ENCODE peak calls at places on chromosomes 16 and 17, in six cellular contexts. H, N, D, J, A and F are unnamed samples.

GRCh38 chr16:2472885-2473284 is 1.8 kb downstream of the NTN3 start:
- DNase-seq in H (no peak), N (no peak), D (no peak), J (no peak), A (no peak), F (no peak)

GRCh38 chr17:57939797-57940196 is 15.4 kb downstream of the CUEDC1 start:
- DNase-seq in H (no peak), N (no peak), D (no peak), J (peak; percentile 31), A (peak; percentile 75), F (no peak)

GRCh38 chr16:53664724-53665345 is 38.8 kb downstream of the RPGRIP1L start:
- DNase-seq in H (no peak), N (peak; percentile 84), D (no peak), J (no peak), A (peak; percentile 19), F (no peak)

GRCh38 chr17:33204701-33205100 is 88.4 kb downstream of the ASIC2 start:
- DNase-seq in H (no peak), N (no peak), D (no peak), J (no peak), A (no peak), F (no peak)

GRCh38 chr16:90018297-90019200 is 707 bp downstream of the DBNDD1 start:
- DNase-seq in H (peak; percentile 67), N (no peak), D (no peak), J (peak; percentile 53), A (no peak), F (no peak)

GRCh38 chr17:43169561-43170139 is 1.4 kb upstream of the NBR1 start:
- DNase-seq in H (peak; percentile 62), N (peak; percentile 26), D (peak; percentile 84), J (peak; percentile 51), A (no peak), F (peak; percentile 21)

GRCh38 chr17:36496018-36496789 is 9.7 kb downstream of the ZNHIT3 start:
- DNase-seq in H (no peak), N (peak; percentile 16), D (no peak), J (no peak), A (no peak), F (no peak)

GRCh38 chr16:22322741-22323140 is 25.5 kb downstream of the POLR3E start:
- DNase-seq in H (no peak), N (no peak), D (no peak), J (no peak), A (no peak), F (no peak)

GRCh38 chr16:27993587-27993986 is 69.9 kb downstream of the GSG1L start:
- DNase-seq in H (no peak), N (no peak), D (no peak), J (no peak), A (no peak), F (no peak)

GRCh38 chr17:68197997-68198930 is 49.6 kb upstream of the AMZ2 start:
- DNase-seq in H (no peak), N (no peak), D (no peak), J (no peak), A (no peak), F (no peak)

GRCh38 chr17:58200024-58200633 is 7.6 kb downstream of the EPX start:
- DNase-seq in H (peak; percentile 80), N (peak; percentile 36), D (peak; percentile 52), J (peak; percentile 62), A (no peak), F (peak; percentile 74)

GRCh38 chr16:49284962-49285361 is 3.3 kb upstream of the CBLN1 start:
- DNase-seq in H (no peak), N (no peak), D (no peak), J (no peak), A (no peak), F (no peak)

GRCh38 chr17:16081507-16082087 is 82.0 kb downstream of the TTC19 start:
- DNase-seq in H (no peak), N (no peak), D (peak; percentile 72), J (no peak), A (no peak), F (no peak)

GRCh38 chr17:67132366-67132765 is 88.0 kb downstream of the CACNG1 start:
- DNase-seq in H (no peak), N (no peak), D (no peak), J (no peak), A (no peak), F (no peak)

GRCh38 chr17:77602062-77602746 is 356.3 kb upstream of the TNRC6C start:
- DNase-seq in H (no peak), N (peak; percentile 29), D (no peak), J (no peak), A (no peak), F (no peak)

GRCh38 chr16:80569440-80570105 is 28.8 kb downstream of the DYNLRB2 start:
- DNase-seq in H (peak; percentile 8), N (peak; percentile 46), D (no peak), J (peak; percentile 39), A (no peak), F (no peak)

GRCh38 chr16:85573696-85574641 is 39.2 kb upstream of the GSE1 start:
- DNase-seq in H (no peak), N (peak; percentile 78), D (no peak), J (peak; percentile 92), A (no peak), F (peak; percentile 49)

GRCh38 chr17:64403881-64404460 is 13.3 kb upstream of the PECAM1 start:
- DNase-seq in H (no peak), N (no peak), D (no peak), J (no peak), A (no peak), F (no peak)
- TF ChIP-seq BHLHE40 in H (no peak), N (no peak), D (no peak), J (no peak), A (peak; percentile 90), F (no peak)

DNA sequence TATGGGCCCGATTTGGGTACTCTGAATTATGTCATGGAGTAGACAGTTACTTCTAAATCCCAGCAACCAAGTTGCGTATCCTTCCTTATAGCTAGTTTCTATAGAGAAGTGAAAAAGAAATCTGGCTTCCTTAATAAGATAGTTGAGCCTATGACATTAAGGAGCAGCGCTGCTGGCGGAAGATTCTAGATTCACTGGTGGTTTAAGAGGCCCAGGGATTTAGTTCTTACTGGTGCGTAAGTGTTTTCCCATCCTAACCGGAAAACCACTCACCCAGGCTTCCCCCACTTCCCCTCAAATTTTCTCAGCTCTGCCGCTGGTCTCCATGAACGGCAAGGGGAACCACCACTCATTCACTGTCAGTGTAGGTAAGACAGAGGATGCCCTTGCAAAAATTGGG is 230.4 kb downstream of the CPPED1 start:
- DNase-seq in H (no peak), N (no peak), D (no peak), J (no peak), A (peak; percentile 43), F (no peak)
- TF ChIP-seq BHLHE40 in H (no peak), N (no peak), D (no peak), J (no peak), A (no peak), F (no peak)

DNA sequence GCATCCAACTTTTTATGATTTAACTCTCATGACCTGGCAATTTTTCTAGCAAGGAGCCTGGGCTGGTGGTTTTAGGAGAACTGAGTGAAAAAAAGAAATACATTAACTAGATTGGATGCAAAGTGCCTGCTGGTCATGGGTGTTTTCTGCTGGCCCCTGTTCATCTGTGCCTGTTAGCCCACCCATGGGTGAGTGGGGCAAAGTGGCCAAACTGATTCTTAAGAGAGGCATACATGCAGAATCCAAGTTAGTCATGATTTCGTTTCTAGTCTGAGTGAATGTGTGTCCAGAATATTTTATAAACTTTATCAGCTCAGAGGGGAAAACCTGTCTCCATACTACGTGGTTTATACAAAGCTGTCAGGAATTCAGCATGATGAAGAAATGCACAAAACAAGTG is 4.6 kb upstream of the ITGAD start:
- DNase-seq in H (no peak), N (no peak), D (no peak), J (no peak), A (no peak), F (no peak)
- TF ChIP-seq BHLHE40 in H (no peak), N (no peak), D (no peak), J (no peak), A (no peak), F (no peak)

DNA sequence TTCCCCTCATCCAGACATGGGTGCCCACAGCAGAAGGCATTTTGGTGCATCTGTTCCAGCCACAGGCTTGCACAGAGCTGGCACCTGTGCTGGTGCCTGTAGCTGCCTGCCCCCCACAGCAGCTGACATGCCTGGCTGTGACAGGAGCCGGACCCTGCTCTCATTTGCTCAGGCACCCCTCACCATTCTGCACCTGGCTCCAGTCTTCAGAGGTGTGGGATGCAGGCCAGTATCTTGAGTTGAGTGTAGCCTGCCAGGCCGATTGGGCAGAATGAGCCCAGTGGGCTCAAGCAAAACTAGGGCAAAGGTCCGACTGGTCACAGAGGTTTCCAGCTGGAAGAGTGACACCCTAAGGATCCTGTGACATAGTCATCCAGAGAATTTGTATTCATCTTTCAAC is 887.7 kb downstream of the CDH11 start:
- DNase-seq in H (no peak), N (no peak), D (no peak), J (no peak), A (no peak), F (no peak)
- TF ChIP-seq BHLHE40 in H (no peak), N (no peak), D (no peak), J (no peak), A (no peak), F (no peak)

GRCh38 chr17:39738568-39738901 is 797 bp downstream of the GRB7 start:
- DNase-seq in H (peak; percentile 71), N (no peak), D (peak; percentile 50), J (peak; percentile 49), A (no peak), F (no peak)
- TF ChIP-seq BHLHE40 in H (no peak), N (no peak), D (no peak), J (no peak), A (no peak), F (no peak)

GRCh38 chr17:50151937-50152547 is 1.6 kb upstream of the PPP1R9B start:
- DNase-seq in H (peak; percentile 96), N (peak; percentile 87), D (peak; percentile 87), J (peak; percentile 92), A (no peak), F (peak; percentile 80)

GRCh38 chr17:50154604-50155003 is 4.1 kb upstream of the PPP1R9B start:
- DNase-seq in H (no peak), N (no peak), D (no peak), J (peak; percentile 20), A (no peak), F (no peak)

GRCh38 chr17:50155115-50155819 is 4.8 kb upstream of the PPP1R9B start:
- DNase-seq in H (no peak), N (peak; percentile 63), D (no peak), J (peak; percentile 76), A (no peak), F (no peak)

GRCh38 chr17:50152736-50153135 is 2.3 kb upstream of the PPP1R9B start:
- DNase-seq in H (no peak), N (no peak), D (no peak), J (no peak), A (no peak), F (no peak)

GRCh38 chr17:50153650-50154575 is 3.4 kb upstream of the PPP1R9B start:
- DNase-seq in H (no peak), N (no peak), D (no peak), J (peak; percentile 92), A (no peak), F (no peak)
- TF ChIP-seq BHLHE40 in H (no peak), N (no peak), D (no peak), J (no peak), A (no peak), F (no peak)